ENCODE peak calls at places on chromosomes 4 and X, in four cellular contexts. L is central memory CD8-positive, alpha-beta T cell; M is cardiac fibroblast; B is lower leg skin. R is an unnamed sample.

GRCh38 chr4:119296356-119296755 is 25.6 kb downstream of the FABP2 start:
- DNase-seq in B (no peak), L (no peak), M (no peak), R (no peak)

GRCh38 chr4:687048-687974 is 1.6 kb downstream of the SLC49A3 start:
- DNase-seq in B (peak), L (no peak), M (peak), R (peak)

GRCh38 chr4:188727746-188728145 is 588.5 kb downstream of the TRIML1 start:
- DNase-seq in B (no peak), M (no peak), L (no peak), R (no peak)

GRCh38 chr4:171186700-171187099 is 626.5 kb upstream of the GALNTL6 start:
- DNase-seq in B (no peak), M (no peak), L (no peak), R (no peak)

GRCh38 chr4:66636321-66636720 is 909.0 kb downstream of the CENPC start:
- DNase-seq in B (no peak), L (no peak), M (no peak), R (no peak)

GRCh38 chr4:100189820-100190642 is at the start of gene DDIT4L:
- DNase-seq in M (peak), B (no peak), L (no peak), R (peak)

GRCh38 chr4:39682133-39682532 is 15.8 kb upstream of the UBE2K start:
- DNase-seq in B (no peak), M (no peak), L (no peak), R (no peak)

GRCh38 chr4:189124149-189124758 is 816.4 kb upstream of the FRG1 start:
- DNase-seq in M (peak), B (no peak), L (no peak), R (no peak)

GRCh38 chr4:105641876-105642275 is 66.6 kb downstream of the INTS12 start:
- DNase-seq in L (no peak), B (no peak), M (no peak), R (no peak)

GRCh38 chr4:48620861-48621260 is 130.8 kb downstream of the ZAR1 start:
- DNase-seq in L (no peak), B (no peak), M (no peak), R (no peak)

GRCh38 chr4:73922766-73923630 is 53.8 kb downstream of the CXCL1 start:
- DNase-seq in L (no peak), B (no peak), M (peak), R (no peak)

GRCh38 chr4:77044458-77045124 is 31.2 kb downstream of the CCNI start:
- DNase-seq in M (peak), B (no peak), L (no peak), R (no peak)

GRCh38 chr4:106038908-106039307 is 143.6 kb downstream of the NPNT start:
- DNase-seq in L (no peak), B (no peak), M (no peak), R (no peak)

GRCh38 chr4:151091047-151091446 is 8.4 kb upstream of the RPS3A start:
- DNase-seq in L (no peak), B (no peak), M (no peak), R (no peak)

GRCh38 chrX:154458116-154458953 is at the start of gene PLXNA3:
- DNase-seq in B (no peak), L (peak), M (peak), R (peak)